ENCODE peak calls at places on chromosome 7, in seven cellular contexts. B, D, V, N, P, G and Z are unnamed samples.

GRCh38 chr7:113698556-113699220 is 220.1 kb downstream of the PPP1R3A start:
- DNase-seq in B (peak), D (peak), V (no peak), N (peak), P (peak), G (no peak), Z (peak)

GRCh38 chr7:96241834-96242233 is 80.1 kb downstream of the SLC25A13 start:
- DNase-seq in B (no peak), D (no peak), V (no peak), N (peak), P (no peak), G (no peak), Z (no peak)

GRCh38 chr7:95157381-95157780 is 167.0 kb downstream of the PON1 start:
- DNase-seq in B (no peak), D (no peak), V (peak), N (no peak), P (no peak), G (no peak), Z (no peak)

GRCh38 chr7:7746419-7746818 is 28.0 kb upstream of the RPA3 start:
- DNase-seq in B (no peak), D (no peak), V (no peak), N (no peak), P (no peak), G (no peak), Z (no peak)

GRCh38 chr7:7566651-7567611 is at the start of gene MIOS:
- DNase-seq in B (peak), D (peak), V (peak), N (peak), P (peak), G (peak), Z (peak)

GRCh38 chr7:130721486-130722277 is 12.3 kb downstream of the KLF14 start:
- DNase-seq in B (peak), D (peak), V (peak), N (peak), P (peak), G (peak), Z (peak)

GRCh38 chr7:26684447-26684846 is 179.9 kb downstream of the SKAP2 start:
- DNase-seq in B (peak), D (no peak), V (no peak), N (no peak), P (no peak), G (no peak), Z (no peak)

GRCh38 chr7:72032934-72033333 is 379.2 kb downstream of the CALN1 start:
- DNase-seq in B (no peak), D (no peak), V (no peak), N (no peak), P (no peak), G (no peak), Z (no peak)

GRCh38 chr7:151847136-151847535 is 29.8 kb downstream of the PRKAG2 start:
- DNase-seq in B (no peak), D (no peak), V (no peak), N (no peak), P (no peak), G (no peak), Z (no peak)

GRCh38 chr7:114835303-114835702 is 86.6 kb upstream of the MDFIC start:
- DNase-seq in B (no peak), D (no peak), V (no peak), N (no peak), P (no peak), G (no peak), Z (no peak)

GRCh38 chr7:44196450-44196872 is 4.3 kb upstream of the YKT6 start:
- DNase-seq in B (peak), D (peak), V (peak), N (peak), P (peak), G (peak), Z (peak)
- H3K4ac ChIP-seq in B (no peak), D (no peak), V (no peak), N (no peak), P (no peak), G (no peak), Z (no peak)

GRCh38 chr7:14018751-14019150 is 29.3 kb upstream of the ETV1 start:
- DNase-seq in B (peak), D (no peak), V (no peak), N (no peak), P (peak), G (no peak), Z (no peak)
- H4K8ac ChIP-seq in B (no peak), D (no peak), V (no peak), N (no peak), P (no peak), G (no peak), Z (no peak)

GRCh38 chr7:124323597-124323996 is 290.7 kb upstream of the TMEM229A start:
- DNase-seq in B (no peak), D (no peak), V (no peak), N (no peak), P (no peak), G (no peak), Z (no peak)

GRCh38 chr7:124324262-124324661 is 291.4 kb upstream of the TMEM229A start:
- DNase-seq in B (peak), D (no peak), V (no peak), N (no peak), P (no peak), G (no peak), Z (no peak)

GRCh38 chr7:124318716-124319115 is 285.8 kb upstream of the TMEM229A start:
- DNase-seq in B (peak), D (no peak), V (no peak), N (no peak), P (no peak), G (no peak), Z (no peak)

DNA sequence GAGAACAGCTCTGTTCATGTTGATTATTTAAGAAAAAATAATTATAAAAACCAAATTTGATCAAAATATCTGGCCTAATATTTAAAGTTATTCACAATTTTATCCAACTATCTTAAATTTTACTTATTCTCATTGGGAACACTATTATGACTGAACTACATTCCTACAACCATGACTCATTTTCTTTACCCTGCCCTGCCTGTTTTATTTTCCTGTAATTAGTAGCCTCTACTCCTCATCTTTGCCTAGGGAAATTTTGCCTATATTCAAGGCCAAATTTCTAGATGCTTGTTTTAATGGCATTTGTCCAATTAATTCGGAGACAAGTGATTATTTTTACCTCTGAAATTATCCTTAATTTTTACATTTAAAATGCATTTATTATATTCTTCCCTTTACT is 289.7 kb upstream of the TMEM229A start:
- DNase-seq in B (peak), D (no peak), V (no peak), N (no peak), P (peak), G (no peak), Z (no peak)
- H3K4ac ChIP-seq in B (no peak), D (no peak), V (no peak), N (no peak), P (no peak), G (no peak), Z (no peak)

GRCh38 chr7:24932815-24933214 is 47.2 kb downstream of the OSBPL3 start:
- DNase-seq in B (no peak), D (no peak), V (no peak), N (no peak), P (no peak), G (no peak), Z (no peak)
- H4K8ac ChIP-seq in B (no peak), D (no peak), V (no peak), N (no peak), P (no peak), G (no peak), Z (no peak)

DNA sequence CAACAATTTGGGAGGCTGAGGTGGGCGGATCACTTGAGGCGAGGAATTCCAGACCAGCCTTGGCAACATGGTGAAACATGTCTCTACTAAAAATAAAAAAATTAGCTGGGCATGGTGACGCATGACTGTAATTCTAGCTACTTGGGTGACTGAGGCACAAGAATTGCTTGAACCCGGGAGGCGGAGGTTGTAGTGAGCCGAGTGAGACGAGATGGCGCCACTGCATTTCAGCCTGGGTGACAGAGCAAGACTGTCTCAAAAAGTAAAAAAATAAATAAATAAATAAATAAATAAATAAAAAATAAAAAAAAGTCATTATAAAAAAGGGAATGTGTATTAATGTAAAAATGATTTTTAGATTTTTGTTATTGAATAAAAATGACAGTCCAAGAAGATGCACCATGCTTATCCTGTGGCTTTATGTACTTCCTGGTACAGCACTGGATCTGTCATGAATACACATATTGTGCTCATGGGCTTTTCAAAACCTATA is 658.8 kb upstream of the LRRN3 start:
- DNase-seq in B (no peak), D (no peak), V (no peak), N (no peak), P (no peak), G (no peak), Z (no peak)
- H3K4ac ChIP-seq in B (no peak), D (no peak), V (no peak), N (no peak), P (no peak), G (no peak), Z (no peak)

GRCh38 chr7:127671341-127671740 is 19.3 kb downstream of the SND1 start:
- DNase-seq in B (no peak), D (no peak), V (no peak), N (no peak), P (no peak), G (no peak), Z (no peak)

GRCh38 chr7:127667017-127667670 is 15.2 kb downstream of the SND1 start:
- DNase-seq in B (peak), D (no peak), V (no peak), N (no peak), P (peak), G (no peak), Z (peak)

GRCh38 chr7:127667751-127668530 is 15.9 kb downstream of the SND1 start:
- DNase-seq in B (peak), D (no peak), V (no peak), N (no peak), P (no peak), G (no peak), Z (peak)

GRCh38 chr7:127665922-127666321 is 13.9 kb downstream of the SND1 start:
- DNase-seq in B (no peak), D (peak), V (peak), N (peak), P (no peak), G (peak), Z (no peak)

GRCh38 chr7:127666602-127667001 is 14.6 kb downstream of the SND1 start:
- DNase-seq in B (no peak), D (no peak), V (no peak), N (no peak), P (no peak), G (no peak), Z (no peak)
- H4K8ac ChIP-seq in B (peak), D (no peak), V (no peak), N (no peak), P (no peak), G (no peak), Z (no peak)

GRCh38 chr7:50676079-50676478 is 106.6 kb downstream of the GRB10 start:
- DNase-seq in B (no peak), D (no peak), V (no peak), N (no peak), P (no peak), G (no peak), Z (no peak)
- H3K4ac ChIP-seq in B (no peak), D (no peak), V (no peak), N (no peak), P (no peak), G (no peak), Z (no peak)

GRCh38 chr7:74490546-74490945 is 36.8 kb downstream of the GTF2IRD1 start:
- DNase-seq in B (no peak), D (no peak), V (no peak), N (no peak), P (no peak), G (no peak), Z (no peak)
- H4K8ac ChIP-seq in B (no peak), D (no peak), V (no peak), N (no peak), P (no peak), G (no peak), Z (no peak)